ENCODE peak calls at places on chromosomes 13 and 19, in five cellular contexts. A, I, U, Z and L are unnamed samples.

GRCh38 chr19:33300016-33300981 is 2.0 kb downstream of the CEBPA start:
- DNase-seq in A (peak), U (no peak), Z (no peak), I (no peak), L (no peak)

GRCh38 chr19:41412953-41413352 is 14.2 kb downstream of the B3GNT8 start:
- DNase-seq in Z (no peak), A (no peak), U (no peak), I (no peak), L (no peak)

GRCh38 chr19:8663920-8664670 is 33.7 kb downstream of the NFILZ start:
- DNase-seq in Z (no peak), I (peak), A (peak), U (no peak), L (no peak)

GRCh38 chr13:37515226-37515625 is 83.3 kb downstream of the POSTN start:
- DNase-seq in I (no peak), U (no peak), Z (no peak), A (no peak), L (no peak)

GRCh38 chr13:36089130-36089529 is 42.1 kb downstream of the DCLK1 start:
- DNase-seq in A (no peak), U (no peak), I (no peak), Z (no peak), L (no peak)

GRCh38 chr13:112603641-112604220 is 15.8 kb upstream of the TUBGCP3 start:
- DNase-seq in I (no peak), A (no peak), U (no peak), Z (no peak), L (no peak)

GRCh38 chr13:110304256-110304655 is 2.7 kb downstream of the COL4A1 start:
- DNase-seq in Z (no peak), I (no peak), U (no peak), A (peak), L (no peak)

GRCh38 chr13:50713849-50714248 is 129.6 kb downstream of the DLEU7 start:
- DNase-seq in A (no peak), Z (no peak), U (no peak), I (no peak), L (no peak)

GRCh38 chr13:52615817-52616216 is 26.4 kb upstream of the HNRNPA1L2 start:
- DNase-seq in I (no peak), Z (no peak), A (no peak), U (no peak), L (no peak)

GRCh38 chr13:41916173-41916954 is 44.5 kb downstream of the VWA8 start:
- DNase-seq in Z (no peak), I (no peak), U (no peak), A (no peak), L (no peak)

GRCh38 chr19:6273701-6274601 is 5.8 kb downstream of the MLLT1 start:
- DNase-seq in A (peak), Z (peak), U (no peak), I (no peak), L (peak)

GRCh38 chr19:33052352-33052972 is 12.2 kb downstream of the RHPN2 start:
- DNase-seq in A (no peak), Z (no peak), U (no peak), I (no peak), L (no peak)

GRCh38 chr13:70353096-70353495 is 244.8 kb upstream of the KLHL1 start:
- DNase-seq in A (no peak), U (no peak), I (no peak), Z (no peak), L (no peak)

GRCh38 chr13:43364210-43365041 is 341.0 kb downstream of the DNAJC15 start:
- DNase-seq in I (no peak), Z (no peak), A (no peak), U (no peak), L (no peak)

GRCh38 chr13:36778083-36778671 is 40.8 kb upstream of the RFXAP start:
- DNase-seq in Z (no peak), U (no peak), A (no peak), I (no peak), L (no peak)

GRCh38 chr13:49214917-49215376 is 5.2 kb upstream of the MLNR start:
- DNase-seq in Z (no peak), U (no peak), I (no peak), A (no peak), L (peak)

GRCh38 chr19:16078311-16078758 is 2.0 kb downstream of the TPM4 start:
- DNase-seq in A (no peak), I (no peak), U (no peak), Z (peak), L (peak)

GRCh38 chr19:32677657-32678056 is 2.0 kb downstream of the RGS9BP start:
- DNase-seq in A (no peak), I (no peak), U (no peak), Z (no peak), L (no peak)

GRCh38 chr19:5557691-5558090 is 10.1 kb downstream of the TINCR start:
- DNase-seq in A (no peak), Z (no peak), I (no peak), U (no peak), L (no peak)

GRCh38 chr19:1650627-1651009 is 1.8 kb downstream of the TCF3 start:
- DNase-seq in Z (no peak), I (no peak), A (no peak), U (no peak), L (peak)

GRCh38 chr19:45547965-45548609 is 36.5 kb downstream of the OPA3 start:
- DNase-seq in U (no peak), A (no peak), Z (no peak), I (no peak), L (no peak)